ENCODE peak calls at places on chromosomes 6 and 20, in eight cellular contexts. One of them, this sample, is unnamed.

GRCh38 chr6:170421921-170422320 is 115.4 kb downstream of the FAM120B start:
- DNase-seq in endothelial cell: no peak
- DNase-seq in fibroblast of the aortic adventitia: no peak
- DNase-seq in mucosa of descending colon: no peak
- DNase-seq in uterus: no peak
- DNase-seq in tibial artery: no peak
- DNase-seq in Calu3: no peak
- DNase-seq in A549: no peak
- DNase-seq in this sample: no peak

GRCh38 chr6:116969211-116969863 is 92.3 kb downstream of the RFX6 start:
- DNase-seq in endothelial cell: peak
- DNase-seq in fibroblast of the aortic adventitia: peak
- DNase-seq in mucosa of descending colon: no peak
- DNase-seq in uterus: no peak
- DNase-seq in tibial artery: no peak
- DNase-seq in Calu3: peak
- DNase-seq in A549: peak
- DNase-seq in this sample: peak

GRCh38 chr6:33663727-33664449 is 42.8 kb downstream of the ITPR3 start:
- DNase-seq in endothelial cell: no peak
- DNase-seq in fibroblast of the aortic adventitia: no peak
- DNase-seq in mucosa of descending colon: no peak
- DNase-seq in uterus: no peak
- DNase-seq in tibial artery: no peak
- DNase-seq in Calu3: no peak
- DNase-seq in A549: no peak
- DNase-seq in this sample: no peak

GRCh38 chr6:142943746-142944125 is 1.2 kb downstream of the HIVEP2 start:
- DNase-seq in endothelial cell: peak
- DNase-seq in fibroblast of the aortic adventitia: peak
- DNase-seq in mucosa of descending colon: peak
- DNase-seq in uterus: peak
- DNase-seq in tibial artery: peak
- DNase-seq in Calu3: peak
- DNase-seq in A549: peak
- DNase-seq in this sample: no peak

GRCh38 chr20:57262244-57263126 is 4.0 kb downstream of the BMP7 start:
- DNase-seq in endothelial cell: no peak
- DNase-seq in fibroblast of the aortic adventitia: no peak
- DNase-seq in mucosa of descending colon: no peak
- DNase-seq in uterus: no peak
- DNase-seq in tibial artery: no peak
- DNase-seq in Calu3: no peak
- DNase-seq in A549: no peak
- DNase-seq in this sample: no peak

GRCh38 chr20:49979030-49979832 is 3.5 kb upstream of the SNAI1 start:
- DNase-seq in endothelial cell: peak
- DNase-seq in fibroblast of the aortic adventitia: peak
- DNase-seq in mucosa of descending colon: no peak
- DNase-seq in uterus: peak
- DNase-seq in tibial artery: no peak
- DNase-seq in Calu3: peak
- DNase-seq in A549: peak
- DNase-seq in this sample: no peak

GRCh38 chr6:163188746-163189145 is 225.8 kb upstream of the QKI start:
- DNase-seq in endothelial cell: no peak
- DNase-seq in fibroblast of the aortic adventitia: no peak
- DNase-seq in mucosa of descending colon: no peak
- DNase-seq in uterus: no peak
- DNase-seq in tibial artery: no peak
- DNase-seq in Calu3: no peak
- DNase-seq in A549: no peak
- DNase-seq in this sample: no peak

GRCh38 chr6:656460-657252 is at the start of gene HUS1B:
- DNase-seq in endothelial cell: no peak
- DNase-seq in fibroblast of the aortic adventitia: no peak
- DNase-seq in mucosa of descending colon: no peak
- DNase-seq in uterus: no peak
- DNase-seq in tibial artery: no peak
- DNase-seq in Calu3: no peak
- DNase-seq in A549: no peak
- DNase-seq in this sample: no peak

GRCh38 chr6:3524461-3524860 is 67.6 kb upstream of the SLC22A23 start:
- DNase-seq in endothelial cell: no peak
- DNase-seq in fibroblast of the aortic adventitia: no peak
- DNase-seq in mucosa of descending colon: no peak
- DNase-seq in uterus: no peak
- DNase-seq in tibial artery: no peak
- DNase-seq in Calu3: no peak
- DNase-seq in A549: no peak
- DNase-seq in this sample: no peak

GRCh38 chr6:107578642-107579332 is 88.9 kb downstream of the SOBP start:
- DNase-seq in endothelial cell: no peak
- DNase-seq in fibroblast of the aortic adventitia: no peak
- DNase-seq in mucosa of descending colon: no peak
- DNase-seq in uterus: no peak
- DNase-seq in tibial artery: no peak
- DNase-seq in Calu3: no peak
- DNase-seq in A549: no peak
- DNase-seq in this sample: no peak

GRCh38 chr6:22364314-22364713 is 67.5 kb upstream of the PRL start:
- DNase-seq in endothelial cell: no peak
- DNase-seq in fibroblast of the aortic adventitia: no peak
- DNase-seq in mucosa of descending colon: no peak
- DNase-seq in uterus: no peak
- DNase-seq in tibial artery: no peak
- DNase-seq in Calu3: no peak
- DNase-seq in A549: no peak
- DNase-seq in this sample: no peak

GRCh38 chr6:36028887-36029324 is 1.3 kb downstream of the MAPK14 start:
- DNase-seq in endothelial cell: peak
- DNase-seq in fibroblast of the aortic adventitia: peak
- DNase-seq in mucosa of descending colon: peak
- DNase-seq in uterus: peak
- DNase-seq in tibial artery: peak
- DNase-seq in Calu3: peak
- DNase-seq in A549: peak
- DNase-seq in this sample: no peak

GRCh38 chr6:140979642-140980091 is 1153.1 kb upstream of the GJE1 start:
- DNase-seq in endothelial cell: no peak
- DNase-seq in fibroblast of the aortic adventitia: peak
- DNase-seq in mucosa of descending colon: no peak
- DNase-seq in uterus: peak
- DNase-seq in tibial artery: peak
- DNase-seq in Calu3: no peak
- DNase-seq in A549: no peak
- DNase-seq in this sample: no peak

GRCh38 chr6:30743099-30744053 is 889 bp upstream of the FLOT1 start:
- DNase-seq in endothelial cell: peak
- DNase-seq in fibroblast of the aortic adventitia: peak
- DNase-seq in mucosa of descending colon: peak
- DNase-seq in uterus: peak
- DNase-seq in tibial artery: peak
- DNase-seq in Calu3: no peak
- DNase-seq in A549: no peak
- DNase-seq in this sample: no peak

GRCh38 chr20:16314320-16314719 is 258.9 kb downstream of the KIF16B start:
- DNase-seq in endothelial cell: no peak
- DNase-seq in fibroblast of the aortic adventitia: no peak
- DNase-seq in mucosa of descending colon: no peak
- DNase-seq in uterus: no peak
- DNase-seq in tibial artery: no peak
- DNase-seq in Calu3: no peak
- DNase-seq in A549: no peak
- DNase-seq in this sample: no peak

GRCh38 chr6:52754443-52754842 is 8.8 kb downstream of the GSTA2 start:
- DNase-seq in endothelial cell: no peak
- DNase-seq in fibroblast of the aortic adventitia: no peak
- DNase-seq in mucosa of descending colon: no peak
- DNase-seq in uterus: no peak
- DNase-seq in tibial artery: no peak
- DNase-seq in Calu3: no peak
- DNase-seq in A549: no peak
- DNase-seq in this sample: no peak

GRCh38 chr6:126657556-126658129 is 317.7 kb downstream of the CENPW start:
- DNase-seq in endothelial cell: peak
- DNase-seq in fibroblast of the aortic adventitia: peak
- DNase-seq in mucosa of descending colon: no peak
- DNase-seq in uterus: no peak
- DNase-seq in tibial artery: no peak
- DNase-seq in Calu3: peak
- DNase-seq in A549: peak
- DNase-seq in this sample: no peak

GRCh38 chr6:27053738-27054137 is 193.8 kb upstream of the PRSS16 start:
- DNase-seq in endothelial cell: no peak
- DNase-seq in fibroblast of the aortic adventitia: no peak
- DNase-seq in mucosa of descending colon: no peak
- DNase-seq in uterus: no peak
- DNase-seq in tibial artery: no peak
- DNase-seq in Calu3: no peak
- DNase-seq in A549: no peak
- DNase-seq in this sample: no peak

DNA sequence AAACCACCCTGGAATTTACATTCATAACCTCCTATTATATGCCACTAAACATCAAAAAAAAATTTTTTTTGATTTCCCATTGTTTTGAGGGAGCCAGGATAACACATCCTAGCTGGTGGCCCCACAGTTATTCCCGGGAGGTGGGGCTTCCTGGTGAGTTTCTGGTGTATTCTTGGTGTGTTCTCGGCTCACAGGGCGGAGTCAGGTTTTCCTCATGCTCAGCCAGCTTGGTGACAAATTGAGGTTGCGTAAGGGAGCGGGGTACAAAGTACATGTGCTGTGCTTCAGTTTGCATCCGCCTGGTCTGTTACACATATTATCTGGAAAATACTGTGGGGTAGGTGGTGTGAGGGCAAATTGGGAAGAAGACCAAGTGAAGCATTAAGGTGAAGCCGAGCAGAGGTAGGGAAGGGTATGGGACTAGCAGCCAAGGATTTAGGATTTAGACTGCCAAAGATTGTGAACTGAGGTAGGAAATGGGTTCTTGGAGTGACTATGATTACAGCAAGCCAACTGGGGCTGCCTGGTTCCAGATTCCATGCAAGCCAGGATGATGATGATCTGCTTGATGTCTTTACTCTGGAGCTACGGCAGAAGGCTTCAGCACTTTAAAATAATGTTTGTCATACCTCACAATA is 46.2 kb upstream of the EEF1A1 start:
- DNase-seq in endothelial cell: no peak
- DNase-seq in fibroblast of the aortic adventitia: peak
- DNase-seq in mucosa of descending colon: peak
- DNase-seq in uterus: peak
- DNase-seq in tibial artery: peak
- DNase-seq in Calu3: peak
- DNase-seq in A549: peak
- DNase-seq in this sample: no peak
- TF ChIP-seq CTCF in endothelial cell: no peak
- TF ChIP-seq CTCF in fibroblast of the aortic adventitia: no peak
- TF ChIP-seq CTCF in mucosa of descending colon: no peak
- TF ChIP-seq CTCF in uterus: no peak
- TF ChIP-seq CTCF in tibial artery: no peak
- TF ChIP-seq CTCF in Calu3: no peak
- TF ChIP-seq CTCF in A549: no peak
- TF ChIP-seq CTCF in this sample: no peak

DNA sequence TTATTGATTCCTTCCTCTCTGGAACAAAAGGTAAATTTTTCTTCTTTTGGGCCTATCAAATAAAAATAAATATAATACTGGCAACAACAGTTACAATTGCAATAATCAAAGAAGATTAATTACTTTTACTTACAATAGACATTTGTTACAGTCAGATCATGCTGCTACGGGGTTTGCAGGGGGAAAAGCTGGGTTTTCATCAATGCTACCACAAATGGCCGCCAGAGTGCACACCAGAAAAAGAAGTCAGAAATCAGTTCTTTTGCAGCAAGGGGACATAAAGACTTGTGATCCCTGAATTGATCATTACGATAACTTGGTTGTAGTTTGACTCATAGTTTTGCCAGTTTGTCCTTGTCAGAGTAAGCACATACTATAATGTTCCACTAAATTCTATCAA is 714.5 kb upstream of the EYS start:
- DNase-seq in endothelial cell: peak
- DNase-seq in fibroblast of the aortic adventitia: no peak
- DNase-seq in mucosa of descending colon: no peak
- DNase-seq in uterus: no peak
- DNase-seq in tibial artery: no peak
- DNase-seq in Calu3: no peak
- DNase-seq in A549: peak
- DNase-seq in this sample: no peak
- TF ChIP-seq CTCF in endothelial cell: no peak
- TF ChIP-seq CTCF in fibroblast of the aortic adventitia: no peak
- TF ChIP-seq CTCF in mucosa of descending colon: no peak
- TF ChIP-seq CTCF in uterus: no peak
- TF ChIP-seq CTCF in tibial artery: peak
- TF ChIP-seq CTCF in Calu3: no peak
- TF ChIP-seq CTCF in A549: no peak
- TF ChIP-seq CTCF in this sample: no peak

GRCh38 chr20:1118336-1119127 is at the start of gene PSMF1:
- DNase-seq in endothelial cell: peak
- DNase-seq in fibroblast of the aortic adventitia: peak
- DNase-seq in mucosa of descending colon: peak
- DNase-seq in uterus: peak
- DNase-seq in tibial artery: peak
- DNase-seq in Calu3: peak
- DNase-seq in A549: peak
- DNase-seq in this sample: peak
- TF ChIP-seq CTCF in endothelial cell: no peak
- TF ChIP-seq CTCF in fibroblast of the aortic adventitia: no peak
- TF ChIP-seq CTCF in mucosa of descending colon: peak
- TF ChIP-seq CTCF in uterus: peak
- TF ChIP-seq CTCF in tibial artery: peak
- TF ChIP-seq CTCF in Calu3: no peak
- TF ChIP-seq CTCF in A549: no peak
- TF ChIP-seq CTCF in this sample: no peak

DNA sequence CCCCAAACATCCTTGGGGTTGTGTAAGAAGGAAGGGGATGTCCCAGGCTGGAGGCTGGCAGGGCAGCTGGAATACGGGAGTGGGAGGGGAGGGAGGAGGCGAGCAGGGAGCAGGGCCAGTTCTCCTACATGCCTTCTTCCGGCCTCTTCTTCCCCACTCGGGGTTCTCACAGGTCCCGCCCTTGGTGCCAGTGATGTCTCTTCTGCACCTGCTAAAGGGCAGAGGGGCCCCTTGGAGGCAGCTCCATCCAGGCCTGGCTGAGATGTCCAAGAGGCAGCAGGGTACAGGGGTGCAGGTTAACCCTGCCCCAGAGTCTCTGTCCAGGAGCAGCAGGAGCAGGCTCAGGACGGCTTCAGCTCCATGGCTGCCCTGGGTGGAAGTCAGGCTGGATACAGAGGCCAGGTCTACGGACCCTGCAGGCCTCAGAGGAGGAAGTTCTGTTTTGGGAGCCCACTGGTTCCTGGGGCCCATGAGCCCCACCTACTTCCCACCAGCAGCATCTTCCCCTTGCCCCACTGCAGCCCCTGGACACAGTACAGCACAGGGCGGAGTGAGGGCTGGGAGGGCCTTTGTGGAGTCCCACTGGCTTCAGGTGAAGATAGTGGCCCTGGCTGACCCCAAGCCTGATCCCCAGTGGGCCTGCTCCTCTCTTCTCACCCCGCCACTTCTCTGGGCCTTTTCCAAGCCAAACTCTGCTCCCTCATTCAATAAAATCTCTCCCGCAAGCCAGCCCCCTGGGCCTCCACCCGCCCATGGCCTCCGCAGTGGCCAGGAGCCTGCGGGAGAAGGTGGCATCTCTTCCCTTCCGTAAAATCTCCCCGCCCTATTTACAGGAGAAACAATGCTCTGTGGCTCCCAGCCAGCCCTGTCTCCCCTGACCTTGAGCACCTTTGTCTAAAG is 60.4 kb downstream of the YTHDF1 start:
- DNase-seq in endothelial cell: no peak
- DNase-seq in fibroblast of the aortic adventitia: no peak
- DNase-seq in mucosa of descending colon: peak
- DNase-seq in uterus: no peak
- DNase-seq in tibial artery: no peak
- DNase-seq in Calu3: no peak
- DNase-seq in A549: no peak
- DNase-seq in this sample: no peak
- TF ChIP-seq CTCF in endothelial cell: no peak
- TF ChIP-seq CTCF in fibroblast of the aortic adventitia: no peak
- TF ChIP-seq CTCF in mucosa of descending colon: no peak
- TF ChIP-seq CTCF in uterus: no peak
- TF ChIP-seq CTCF in tibial artery: no peak
- TF ChIP-seq CTCF in Calu3: no peak
- TF ChIP-seq CTCF in A549: no peak
- TF ChIP-seq CTCF in this sample: no peak

This sample was measured in AG09319.